ENCODE peak calls at places on chromosomes 11 and 22, in nine cellular contexts. K is A549, Y is GM23338, P is K562, A is HCT116, S is Panc1, R is HepG2, C is GM12878, V is SK-N-SH. Z is an unnamed sample.

GRCh38 chr22:38706101-38706884 is 549 bp downstream of the GTPBP1 start:
- DNase-seq in R (no peak), C (no peak), K (no peak), Y (peak), A (no peak), S (no peak), P (peak), V (peak), Z (no peak)

GRCh38 chr22:17087176-17088131 is 2.7 kb downstream of the IL17RA start:
- DNase-seq in R (no peak), V (no peak), Y (no peak), K (no peak), P (no peak), A (no peak), C (peak), S (no peak), Z (peak)

GRCh38 chr11:70364745-70365535 is 33.4 kb upstream of the CTTN start:
- DNase-seq in V (no peak), C (peak), R (no peak), A (no peak), S (no peak), Y (no peak), K (no peak), P (no peak), Z (peak)

GRCh38 chr22:46748948-46749681 is 11.1 kb upstream of the CERK start:
- DNase-seq in C (no peak), R (no peak), Y (no peak), S (no peak), V (no peak), A (no peak), P (no peak), K (no peak), Z (peak)

GRCh38 chr11:125435461-125436238 is 60.4 kb downstream of the FEZ1 start:
- DNase-seq in A (no peak), S (no peak), P (peak), C (no peak), V (no peak), R (no peak), Y (no peak), K (no peak), Z (no peak)

GRCh38 chr11:117610045-117610444 is 187.0 kb downstream of the DSCAML1 start:
- DNase-seq in C (peak), Y (no peak), P (no peak), R (no peak), V (no peak), A (no peak), S (no peak), K (peak), Z (no peak)

GRCh38 chr11:18394928-18395734 is 768 bp downstream of the LDHA start:
- DNase-seq in V (peak), K (peak), Y (peak), C (no peak), P (peak), A (no peak), S (no peak), R (no peak), Z (peak)

GRCh38 chr11:38156495-38157146 is 1558.6 kb upstream of the RAG2 start:
- DNase-seq in Y (no peak), S (no peak), P (no peak), V (no peak), K (no peak), R (no peak), A (no peak), C (no peak), Z (no peak)

GRCh38 chr11:28833670-28834069 is 725.5 kb downstream of the METTL15 start:
- DNase-seq in A (no peak), Y (peak), C (no peak), P (no peak), K (no peak), S (no peak), V (no peak), R (no peak), Z (no peak)

GRCh38 chr11:66686100-66686785 is 8.6 kb upstream of the RBM4B start:
- DNase-seq in R (no peak), K (no peak), Y (no peak), P (no peak), C (no peak), A (no peak), V (no peak), S (no peak), Z (no peak)

GRCh38 chr11:130631119-130631518 is 182.7 kb downstream of the ADAMTS15 start:
- DNase-seq in K (peak), Y (no peak), A (peak), P (no peak), V (no peak), S (peak), R (no peak), C (no peak), Z (no peak)

GRCh38 chr11:20000393-20001134 is 159.7 kb downstream of the DBX1 start:
- DNase-seq in C (no peak), P (no peak), S (no peak), R (peak), Y (peak), A (no peak), V (no peak), K (no peak), Z (no peak)

GRCh38 chr11:119694334-119694733 is 34.7 kb downstream of the NECTIN1 start:
- DNase-seq in C (no peak), K (no peak), A (no peak), P (no peak), R (peak), V (no peak), S (no peak), Y (no peak), Z (no peak)

GRCh38 chr11:28690746-28691145 is 582.6 kb downstream of the METTL15 start:
- DNase-seq in A (no peak), S (no peak), R (no peak), Y (no peak), P (no peak), K (no peak), C (no peak), V (no peak), Z (no peak)

GRCh38 chr11:122207505-122207904 is 91.5 kb upstream of the BLID start:
- DNase-seq in C (no peak), V (no peak), Y (no peak), A (no peak), K (no peak), P (no peak), R (no peak), S (no peak), Z (no peak)

GRCh38 chr11:45974806-45975205 is 52.4 kb downstream of the LARGE2 start:
- DNase-seq in S (no peak), V (no peak), P (no peak), R (no peak), K (no peak), C (no peak), Y (no peak), A (no peak), Z (no peak)

GRCh38 chr22:24400037-24400725 is 27.2 kb upstream of the ADORA2A start:
- DNase-seq in P (no peak), R (no peak), C (peak), Y (no peak), S (no peak), A (no peak), V (no peak), K (no peak), Z (no peak)
- H3K27ac ChIP-seq in P (no peak), R (no peak), C (peak), Y (no peak), S (no peak), A (no peak), V (peak), K (no peak), Z (no peak)

GRCh38 chr22:44464000-44464399 is 34.0 kb downstream of the RTL6 start:
- DNase-seq in R (no peak), V (no peak), P (no peak), C (no peak), S (no peak), K (no peak), Y (no peak), A (no peak), Z (no peak)
- TF ChIP-seq REST in R (no peak), V (no peak), P (no peak), C (no peak), S (no peak), K (no peak), Y (no peak), A (no peak), Z (no peak)

GRCh38 chr22:35539910-35540599 is 576 bp upstream of the RASD2 start:
- DNase-seq in C (no peak), S (no peak), K (peak), A (no peak), V (peak), R (no peak), P (peak), Y (peak), Z (peak)

GRCh38 chr22:35540600-35541253 is at the start of gene RASD2:
- DNase-seq in V (no peak), P (no peak), Y (peak), K (peak), S (no peak), R (no peak), C (no peak), A (no peak), Z (no peak)

GRCh38 chr22:35538801-35539321 is 1.8 kb upstream of the RASD2 start:
- DNase-seq in P (peak), R (no peak), A (peak), K (peak), S (no peak), C (no peak), Y (peak), V (peak), Z (peak)

GRCh38 chr22:35541254-35541748 is 670 bp downstream of the RASD2 start:
- DNase-seq in A (no peak), V (peak), P (no peak), R (no peak), Y (peak), S (no peak), C (no peak), K (no peak), Z (no peak)

DNA sequence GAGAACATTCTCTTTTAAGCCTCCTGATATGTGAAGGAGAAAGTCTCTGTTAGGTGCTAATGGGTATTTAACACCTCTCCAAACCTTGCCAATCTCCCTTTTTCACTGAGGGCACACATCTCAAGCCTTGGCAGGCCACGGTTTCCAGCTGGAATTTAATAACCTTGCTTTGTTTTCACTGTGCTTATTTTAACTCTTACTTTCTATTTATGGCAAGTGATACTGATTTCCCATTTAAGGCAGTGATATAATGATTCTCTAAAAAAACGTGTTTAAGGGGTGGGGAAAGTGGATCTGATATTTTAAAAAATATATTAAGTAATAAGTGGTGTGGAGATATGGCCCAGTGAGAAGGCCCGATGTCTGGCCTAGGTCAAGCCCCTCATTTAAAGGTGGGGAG is 1.1 kb upstream of the RASD2 start:
- DNase-seq in Y (no peak), K (no peak), R (no peak), A (no peak), S (no peak), P (no peak), V (no peak), C (no peak), Z (no peak)
- H3K27ac ChIP-seq in Y (no peak), K (peak), R (no peak), A (no peak), S (no peak), P (no peak), V (no peak), C (no peak), Z (no peak)

DNA sequence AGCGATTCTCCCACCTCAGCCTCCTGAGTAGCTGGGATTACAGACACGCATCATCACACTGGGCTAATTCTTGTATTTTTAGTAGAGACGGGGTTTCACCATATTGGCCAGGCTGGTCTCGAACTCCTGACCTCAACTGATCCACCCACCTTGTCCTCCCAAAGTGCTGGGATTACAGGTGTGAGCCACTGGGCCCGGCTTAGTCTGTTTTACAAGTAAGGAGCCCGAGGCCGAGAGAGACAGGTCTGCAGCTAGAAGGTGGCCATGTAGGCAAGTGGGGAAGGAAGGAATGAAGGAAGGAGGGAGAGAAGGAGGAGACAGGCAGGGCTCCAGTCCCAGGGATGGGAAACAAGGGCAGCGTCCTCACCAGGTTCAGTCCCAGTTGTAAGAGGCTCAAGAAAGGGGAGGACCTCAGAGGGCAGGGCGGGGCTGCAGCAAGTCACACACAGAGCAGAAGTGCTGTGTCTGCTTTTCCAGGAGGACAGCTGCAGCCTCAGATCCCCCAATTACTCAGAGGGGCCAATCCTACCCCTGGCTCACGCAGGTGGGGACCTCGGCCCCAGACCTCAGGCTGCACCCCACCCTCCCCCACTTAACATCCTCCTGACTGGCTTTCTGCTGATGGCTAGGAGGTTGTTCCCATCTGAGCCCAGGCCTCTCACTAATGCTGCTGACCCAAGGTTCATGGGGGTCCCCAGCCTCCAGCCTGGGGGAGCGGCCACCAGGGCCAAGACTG is 53.8 kb upstream of the PRR5 start:
- DNase-seq in V (peak), Y (no peak), C (no peak), R (no peak), P (no peak), K (no peak), S (no peak), A (no peak), Z (no peak)
- TF ChIP-seq REST in V (no peak), Y (no peak), C (no peak), R (no peak), P (no peak), K (no peak), S (no peak), A (no peak), Z (no peak)

Z was measured in HL-60.